ENCODE peak calls at places on chromosome 2, in six cellular contexts. E is astrocyte of the cerebellum, C is body of pancreas, R is ascending aorta, J is tibial nerve, Z is fibroblast of the aortic adventitia. Q is an unnamed sample.
A peak's percentile ranks its signal among the peaks of the same experiment; 100 is the strongest.

GRCh38 chr2:6771539-6772365 is 94.0 kb downstream of the CMPK2 start:
- DNase-seq in E (no peak), C (no peak), R (no peak), J (no peak), Z (no peak), Q (no peak)

GRCh38 chr2:98469862-98470544 is 25.3 kb downstream of the INPP4A start:
- DNase-seq in E (no peak), C (no peak), R (no peak), J (no peak), Z (no peak), Q (no peak)

GRCh38 chr2:241963223-241963622 is 93.7 kb downstream of the RTP5 start:
- DNase-seq in E (no peak), C (no peak), R (no peak), J (no peak), Z (no peak), Q (no peak)

GRCh38 chr2:184041077-184041476 is 557.3 kb upstream of the ZNF804A start:
- DNase-seq in E (no peak), C (no peak), R (no peak), J (no peak), Z (no peak), Q (no peak)

GRCh38 chr2:26562811-26563645 is 78.1 kb downstream of the CIB4 start:
- DNase-seq in E (peak; percentile 45), C (peak; percentile 62), R (peak; percentile 60), J (peak; percentile 11), Z (peak; percentile 64), Q (no peak)

GRCh38 chr2:79155826-79156476 is 3.6 kb downstream of the REG3A start:
- DNase-seq in E (no peak), C (no peak), R (no peak), J (no peak), Z (no peak), Q (no peak)

GRCh38 chr2:222791946-222792649 is 68.7 kb upstream of the ACSL3 start:
- DNase-seq in E (no peak), C (peak; percentile 35), R (peak; percentile 84), J (peak; percentile 56), Z (peak; percentile 57), Q (no peak)

GRCh38 chr2:104866883-104867350 is 13.0 kb downstream of the POU3F3 start:
- DNase-seq in E (no peak), C (no peak), R (no peak), J (no peak), Z (no peak), Q (no peak)

GRCh38 chr2:151238527-151239487 is 22.9 kb downstream of the RBM43 start:
- DNase-seq in E (peak; percentile 71), C (peak; percentile 49), R (peak; percentile 79), J (peak; percentile 70), Z (peak; percentile 95), Q (peak; percentile 46)

DNA sequence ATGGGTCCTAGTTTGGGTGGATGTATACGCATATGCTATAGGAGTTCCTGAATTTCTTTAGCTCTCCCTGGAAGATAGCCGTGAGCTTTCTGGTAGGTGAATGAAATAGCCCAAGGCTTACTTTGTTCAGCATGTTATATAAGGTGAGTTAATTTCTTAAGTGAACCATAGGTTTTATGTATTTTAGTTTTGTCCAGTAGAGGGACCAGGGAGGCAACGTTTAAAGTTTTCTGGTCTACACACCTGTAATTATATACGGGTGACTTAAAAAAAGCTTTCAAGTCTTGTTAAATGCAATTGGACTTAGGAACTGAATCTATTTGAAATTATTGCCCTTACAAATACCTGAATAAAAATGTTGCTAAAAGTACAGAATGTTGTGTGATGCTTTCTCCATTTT is 402.5 kb upstream of the DDX18 start:
- DNase-seq in E (no peak), C (no peak), R (no peak), J (no peak), Z (no peak), Q (no peak)
- TF ChIP-seq CTCF in E (no peak), C (no peak), R (no peak), J (no peak), Z (no peak), Q (no peak)

GRCh38 chr2:157303612-157304011 is 22.0 kb downstream of the ERMN start:
- DNase-seq in E (no peak), C (no peak), R (no peak), J (no peak), Z (no peak), Q (no peak)

GRCh38 chr2:157302492-157303099 is 23.0 kb downstream of the ERMN start:
- DNase-seq in E (peak; percentile 29), C (peak; percentile 31), R (no peak), J (peak; percentile 13), Z (peak; percentile 74), Q (no peak)

GRCh38 chr2:157304811-157305712 is 20.6 kb downstream of the ERMN start:
- DNase-seq in E (no peak), C (no peak), R (no peak), J (no peak), Z (peak; percentile 65), Q (no peak)

GRCh38 chr2:157296958-157297357 is 28.7 kb downstream of the ERMN start:
- DNase-seq in E (no peak), C (no peak), R (no peak), J (no peak), Z (no peak), Q (no peak)

DNA sequence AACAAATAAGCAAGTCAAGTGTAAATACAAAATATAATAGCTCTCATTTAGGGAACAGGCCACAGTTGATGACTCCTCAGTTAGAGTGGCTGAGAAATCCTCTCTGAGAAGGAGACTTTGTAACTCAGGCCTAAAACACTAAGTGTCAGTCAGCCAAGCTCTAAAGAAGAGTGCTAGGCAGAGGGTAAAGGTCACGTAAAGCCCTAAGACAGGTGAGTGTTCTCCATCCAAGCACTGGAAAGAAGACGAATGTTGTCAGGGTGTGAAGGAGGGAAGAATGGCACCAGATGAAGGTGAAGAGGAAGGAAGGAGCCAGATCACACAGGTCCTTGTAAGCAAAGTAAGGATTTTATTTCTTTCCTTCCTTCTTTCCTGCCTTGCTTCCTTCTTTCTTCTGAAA is 24.3 kb downstream of the ERMN start:
- DNase-seq in E (no peak), C (no peak), R (no peak), J (no peak), Z (no peak), Q (no peak)
- H3K4me3 ChIP-seq in E (no peak overlapping the region), C (no peak overlapping the region), R (no peak overlapping the region), J (no peak overlapping the region), Z (no peak overlapping the region), Q (no peak overlapping the region)

GRCh38 chr2:210363876-210364275 is 48.9 kb upstream of the MYL1 start:
- DNase-seq in E (no peak), C (no peak), R (no peak), J (no peak), Z (no peak), Q (no peak)
- TF ChIP-seq CTCF in E (no peak), C (no peak), R (no peak), J (no peak), Z (no peak), Q (no peak)

GRCh38 chr2:133266926-133267590 is 301.2 kb downstream of the NCKAP5 start:
- DNase-seq in E (no peak), C (no peak), R (no peak), J (no peak), Z (no peak), Q (no peak)
- H3K4me3 ChIP-seq in E (peak overlapping the region; percentile 46), C (no peak overlapping the region), R (peak overlapping the region; percentile 55), J (peak overlapping the region; percentile 49), Z (peak overlapping the region; percentile 67), Q (peak overlapping the region; percentile 63)

GRCh38 chr2:45860136-45861106 is 208.9 kb downstream of the PRKCE start:
- DNase-seq in E (no peak), C (peak; percentile 55), R (peak; percentile 66), J (peak; percentile 81), Z (peak; percentile 75), Q (no peak)
- TF ChIP-seq CTCF in E (no peak), C (no peak), R (no peak), J (peak; percentile 21), Z (peak; percentile 2), Q (peak; percentile 4)

Q was measured in AG04449.